ENCODE peak calls at places on chromosome 1, in six cellular contexts. G, C, B, U, P and O are unnamed samples.

GRCh38 chr1:35769188-35769758 is 505 bp downstream of the CLSPN start:
- DNase-seq in G (peak), C (peak), B (peak), U (peak), P (peak), O (peak)

GRCh38 chr1:69567847-69568434 is at the start of gene LRRC7:
- DNase-seq in G (no peak), C (no peak), B (peak), U (peak), P (peak), O (no peak)

GRCh38 chr1:234497589-234497988 is 18.6 kb upstream of the TARBP1 start:
- DNase-seq in G (no peak), C (no peak), B (no peak), U (no peak), P (no peak), O (no peak)

GRCh38 chr1:220137006-220137794 is 43.3 kb downstream of the IARS2 start:
- DNase-seq in G (no peak), C (no peak), B (no peak), U (no peak), P (no peak), O (no peak)

GRCh38 chr1:33383974-33384767 is 46.7 kb downstream of the PHC2 start:
- DNase-seq in G (no peak), C (peak), B (peak), U (no peak), P (peak), O (no peak)

GRCh38 chr1:92411511-92411910 is 75.2 kb downstream of the GFI1 start:
- DNase-seq in G (no peak), C (peak), B (peak), U (no peak), P (peak), O (no peak)

GRCh38 chr1:109922326-109922725 is 11.7 kb downstream of the CSF1 start:
- DNase-seq in G (no peak), C (no peak), B (no peak), U (no peak), P (no peak), O (no peak)

GRCh38 chr1:10724052-10724494 is 72.4 kb downstream of the CASZ1 start:
- DNase-seq in G (no peak), C (no peak), B (peak), U (peak), P (peak), O (peak)

GRCh38 chr1:42013881-42014470 is 95.3 kb upstream of the HIVEP3 start:
- DNase-seq in G (no peak), C (no peak), B (no peak), U (no peak), P (no peak), O (no peak)

GRCh38 chr1:46719689-46720088 is 775 bp upstream of the EFCAB14 start:
- DNase-seq in G (no peak), C (peak), B (no peak), U (no peak), P (peak), O (no peak)

GRCh38 chr1:3419415-3420204 is 34.9 kb upstream of the ARHGEF16 start:
- DNase-seq in G (no peak), C (no peak), B (no peak), U (no peak), P (peak), O (no peak)